ENCODE peak calls at places on chromosomes 5 and 9, in six cellular contexts. One of them, this sample, is unnamed.

GRCh38 chr5:169004551-169004950 is 296.4 kb downstream of the SLIT3 start:
- DNase-seq in fibroblast of mammary gland: no peak
- DNase-seq in BE2C: peak
- DNase-seq in Caco-2: no peak
- DNase-seq in astrocyte of the cerebellum: peak
- DNase-seq in HCT116: no peak
- DNase-seq in this sample: no peak

GRCh38 chr9:35660966-35661413 is 2.9 kb downstream of the CCDC107 start:
- DNase-seq in astrocyte of the cerebellum: no peak
- DNase-seq in fibroblast of mammary gland: peak
- DNase-seq in BE2C: no peak
- DNase-seq in Caco-2: no peak
- DNase-seq in HCT116: peak
- DNase-seq in this sample: no peak

GRCh38 chr5:171857537-171857936 is 71.9 kb downstream of the SMIM23 start:
- DNase-seq in HCT116: no peak
- DNase-seq in Caco-2: no peak
- DNase-seq in fibroblast of mammary gland: no peak
- DNase-seq in BE2C: no peak
- DNase-seq in astrocyte of the cerebellum: peak
- DNase-seq in this sample: no peak

GRCh38 chr9:35311891-35312639 is 150.3 kb downstream of the UNC13B start:
- DNase-seq in BE2C: no peak
- DNase-seq in fibroblast of mammary gland: peak
- DNase-seq in HCT116: no peak
- DNase-seq in Caco-2: no peak
- DNase-seq in astrocyte of the cerebellum: no peak
- DNase-seq in this sample: no peak

GRCh38 chr9:110604101-110604710 is 24.7 kb upstream of the SVEP1 start:
- DNase-seq in BE2C: no peak
- DNase-seq in HCT116: no peak
- DNase-seq in Caco-2: no peak
- DNase-seq in astrocyte of the cerebellum: no peak
- DNase-seq in fibroblast of mammary gland: peak
- DNase-seq in this sample: no peak

GRCh38 chr5:139783436-139783955 is 12.1 kb upstream of the PSD2 start:
- DNase-seq in Caco-2: no peak
- DNase-seq in fibroblast of mammary gland: no peak
- DNase-seq in HCT116: no peak
- DNase-seq in astrocyte of the cerebellum: no peak
- DNase-seq in BE2C: no peak
- DNase-seq in this sample: no peak

GRCh38 chr5:127203818-127204217 is 86.8 kb upstream of the MEGF10 start:
- DNase-seq in Caco-2: no peak
- DNase-seq in astrocyte of the cerebellum: peak
- DNase-seq in HCT116: peak
- DNase-seq in BE2C: no peak
- DNase-seq in fibroblast of mammary gland: peak
- DNase-seq in this sample: peak

GRCh38 chr5:1546556-1546955 is 22.8 kb upstream of the LPCAT1 start:
- DNase-seq in Caco-2: no peak
- DNase-seq in fibroblast of mammary gland: no peak
- DNase-seq in astrocyte of the cerebellum: no peak
- DNase-seq in BE2C: no peak
- DNase-seq in HCT116: no peak
- DNase-seq in this sample: no peak

GRCh38 chr9:18496586-18496985 is 22.6 kb downstream of the ADAMTSL1 start:
- DNase-seq in astrocyte of the cerebellum: no peak
- DNase-seq in Caco-2: no peak
- DNase-seq in HCT116: no peak
- DNase-seq in BE2C: no peak
- DNase-seq in fibroblast of mammary gland: no peak
- DNase-seq in this sample: no peak

GRCh38 chr5:94281402-94281801 is 337.0 kb downstream of the KIAA0825 start:
- DNase-seq in astrocyte of the cerebellum: no peak
- DNase-seq in fibroblast of mammary gland: no peak
- DNase-seq in BE2C: no peak
- DNase-seq in HCT116: no peak
- DNase-seq in Caco-2: no peak
- DNase-seq in this sample: no peak

GRCh38 chr5:132388244-132389050 is 18.9 kb downstream of the SLC22A5 start:
- DNase-seq in HCT116: no peak
- DNase-seq in fibroblast of mammary gland: peak
- DNase-seq in astrocyte of the cerebellum: peak
- DNase-seq in BE2C: no peak
- DNase-seq in Caco-2: no peak
- DNase-seq in this sample: no peak

GRCh38 chr5:158770506-158770905 is 329.2 kb downstream of the EBF1 start:
- DNase-seq in astrocyte of the cerebellum: no peak
- DNase-seq in BE2C: peak
- DNase-seq in fibroblast of mammary gland: peak
- DNase-seq in HCT116: peak
- DNase-seq in Caco-2: peak
- DNase-seq in this sample: no peak

GRCh38 chr5:35404701-35405100 is 174.4 kb upstream of the PRLR start:
- DNase-seq in fibroblast of mammary gland: no peak
- DNase-seq in Caco-2: no peak
- DNase-seq in HCT116: no peak
- DNase-seq in BE2C: no peak
- DNase-seq in astrocyte of the cerebellum: no peak
- DNase-seq in this sample: no peak

GRCh38 chr9:99824378-99825157 is 2.9 kb downstream of the NR4A3 start:
- DNase-seq in HCT116: no peak
- DNase-seq in astrocyte of the cerebellum: no peak
- DNase-seq in fibroblast of mammary gland: no peak
- DNase-seq in Caco-2: peak
- DNase-seq in BE2C: peak
- DNase-seq in this sample: no peak

GRCh38 chr5:15550502-15551115 is 50.6 kb downstream of the FBXL7 start:
- DNase-seq in Caco-2: no peak
- DNase-seq in BE2C: no peak
- DNase-seq in HCT116: no peak
- DNase-seq in fibroblast of mammary gland: peak
- DNase-seq in astrocyte of the cerebellum: peak
- DNase-seq in this sample: no peak

GRCh38 chr9:127569819-127570401 is 42.2 kb upstream of the STXBP1 start:
- DNase-seq in BE2C: no peak
- DNase-seq in fibroblast of mammary gland: no peak
- DNase-seq in Caco-2: no peak
- DNase-seq in astrocyte of the cerebellum: no peak
- DNase-seq in HCT116: no peak
- DNase-seq in this sample: no peak

GRCh38 chr9:134152022-134152448 is 12.3 kb downstream of the RNU6ATAC start:
- DNase-seq in HCT116: no peak
- DNase-seq in BE2C: no peak
- DNase-seq in astrocyte of the cerebellum: no peak
- DNase-seq in fibroblast of mammary gland: no peak
- DNase-seq in Caco-2: no peak
- DNase-seq in this sample: no peak

DNA sequence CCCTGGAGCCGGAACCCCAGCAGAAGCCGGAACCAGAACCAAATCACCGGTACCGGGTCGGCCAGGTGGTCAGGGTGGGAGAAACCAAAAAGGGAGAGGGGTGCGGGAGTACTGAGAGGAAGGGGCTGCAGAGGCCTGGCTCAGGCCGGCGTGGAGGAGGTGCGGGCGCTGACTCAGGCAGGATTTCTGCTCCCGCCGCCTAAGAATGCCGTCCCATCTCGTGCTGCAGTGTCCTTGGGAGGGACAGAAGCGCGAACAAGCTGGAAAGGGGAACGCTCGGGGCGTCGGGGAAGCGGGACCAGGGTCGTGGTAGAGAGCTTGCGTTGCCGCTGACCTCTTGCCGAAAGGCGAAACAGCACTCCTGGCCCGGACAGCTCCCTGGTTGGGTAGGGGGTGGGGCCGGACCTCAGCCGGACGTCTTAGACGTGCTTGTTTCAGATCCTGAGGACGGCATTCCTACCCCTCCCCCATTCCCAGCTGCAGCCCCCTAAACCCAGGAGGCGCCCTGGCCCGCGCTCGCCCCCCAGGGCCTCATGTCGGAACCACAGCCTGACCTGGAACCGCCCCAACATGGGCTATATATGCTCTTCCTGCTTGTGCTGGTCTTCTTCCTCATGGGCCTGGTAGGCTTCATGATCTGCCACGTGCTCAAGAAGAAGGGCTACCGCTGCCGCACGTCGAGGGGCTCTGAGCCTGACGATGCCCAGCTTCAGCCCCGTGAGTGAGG is 1.1 kb downstream of the RELL2 start:
- DNase-seq in HCT116: no peak
- DNase-seq in astrocyte of the cerebellum: no peak
- DNase-seq in fibroblast of mammary gland: peak
- DNase-seq in BE2C: peak
- DNase-seq in Caco-2: peak
- DNase-seq in this sample: no peak
- TF ChIP-seq CTCF in HCT116: peak
- TF ChIP-seq CTCF in astrocyte of the cerebellum: peak
- TF ChIP-seq CTCF in fibroblast of mammary gland: peak
- TF ChIP-seq CTCF in BE2C: peak
- TF ChIP-seq CTCF in Caco-2: peak
- TF ChIP-seq CTCF in this sample: peak

GRCh38 chr9:277595-278330 is 63.1 kb downstream of the DOCK8 start:
- DNase-seq in Caco-2: no peak
- DNase-seq in fibroblast of mammary gland: no peak
- DNase-seq in astrocyte of the cerebellum: no peak
- DNase-seq in HCT116: no peak
- DNase-seq in BE2C: no peak
- DNase-seq in this sample: no peak
- H3K4me3 ChIP-seq in Caco-2: no peak
- H3K4me3 ChIP-seq in fibroblast of mammary gland: no peak
- H3K4me3 ChIP-seq in astrocyte of the cerebellum: no peak
- H3K4me3 ChIP-seq in HCT116: no peak
- H3K4me3 ChIP-seq in BE2C: no peak
- H3K4me3 ChIP-seq in this sample: no peak

GRCh38 chr5:170338933-170339779 is 41.6 kb upstream of the LCP2 start:
- DNase-seq in astrocyte of the cerebellum: no peak
- DNase-seq in BE2C: no peak
- DNase-seq in HCT116: peak
- DNase-seq in Caco-2: no peak
- DNase-seq in fibroblast of mammary gland: no peak
- DNase-seq in this sample: no peak
- TF ChIP-seq CTCF in astrocyte of the cerebellum: no peak
- TF ChIP-seq CTCF in BE2C: no peak
- TF ChIP-seq CTCF in HCT116: peak
- TF ChIP-seq CTCF in Caco-2: peak
- TF ChIP-seq CTCF in fibroblast of mammary gland: peak
- TF ChIP-seq CTCF in this sample: peak

GRCh38 chr5:31531888-31532710 is at the start of the genes C5orf22 and DROSHA:
- DNase-seq in HCT116: peak
- DNase-seq in BE2C: peak
- DNase-seq in astrocyte of the cerebellum: peak
- DNase-seq in Caco-2: peak
- DNase-seq in fibroblast of mammary gland: peak
- DNase-seq in this sample: peak

GRCh38 chr5:31534527-31535046 is 2.5 kb downstream of the C5orf22 start:
- DNase-seq in BE2C: no peak
- DNase-seq in HCT116: no peak
- DNase-seq in Caco-2: no peak
- DNase-seq in fibroblast of mammary gland: no peak
- DNase-seq in astrocyte of the cerebellum: no peak
- DNase-seq in this sample: no peak

GRCh38 chr5:31536873-31537272 is 4.8 kb downstream of the C5orf22 start:
- DNase-seq in Caco-2: no peak
- DNase-seq in fibroblast of mammary gland: no peak
- DNase-seq in HCT116: no peak
- DNase-seq in astrocyte of the cerebellum: no peak
- DNase-seq in BE2C: no peak
- DNase-seq in this sample: no peak

GRCh38 chr5:31530541-31531265 is 1.2 kb downstream of the DROSHA start:
- DNase-seq in Caco-2: no peak
- DNase-seq in BE2C: no peak
- DNase-seq in fibroblast of mammary gland: no peak
- DNase-seq in HCT116: no peak
- DNase-seq in astrocyte of the cerebellum: no peak
- DNase-seq in this sample: no peak

DNA sequence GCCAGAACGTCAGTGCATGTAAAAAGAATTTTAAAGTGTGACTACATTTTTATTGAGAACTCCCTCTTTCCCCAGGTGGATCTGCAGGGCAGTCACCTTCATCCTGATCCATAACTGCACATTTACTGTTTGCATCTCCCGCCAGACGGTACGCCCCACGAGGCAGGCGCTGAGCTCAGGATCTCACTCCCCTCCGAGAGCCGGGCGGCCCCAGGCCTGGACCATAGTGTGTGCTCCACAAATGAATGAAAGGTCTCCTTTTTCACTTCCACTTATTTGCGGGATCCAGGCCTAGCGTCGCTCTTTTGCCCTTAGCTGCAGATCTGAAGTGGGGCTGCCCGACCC is 378 bp downstream of the DROSHA start:
- DNase-seq in Caco-2: no peak
- DNase-seq in fibroblast of mammary gland: peak
- DNase-seq in astrocyte of the cerebellum: no peak
- DNase-seq in HCT116: no peak
- DNase-seq in BE2C: peak
- DNase-seq in this sample: no peak
- H3K4me3 ChIP-seq in Caco-2: peak
- H3K4me3 ChIP-seq in fibroblast of mammary gland: peak
- H3K4me3 ChIP-seq in astrocyte of the cerebellum: peak
- H3K4me3 ChIP-seq in HCT116: peak
- H3K4me3 ChIP-seq in BE2C: peak
- H3K4me3 ChIP-seq in this sample: peak

DNA sequence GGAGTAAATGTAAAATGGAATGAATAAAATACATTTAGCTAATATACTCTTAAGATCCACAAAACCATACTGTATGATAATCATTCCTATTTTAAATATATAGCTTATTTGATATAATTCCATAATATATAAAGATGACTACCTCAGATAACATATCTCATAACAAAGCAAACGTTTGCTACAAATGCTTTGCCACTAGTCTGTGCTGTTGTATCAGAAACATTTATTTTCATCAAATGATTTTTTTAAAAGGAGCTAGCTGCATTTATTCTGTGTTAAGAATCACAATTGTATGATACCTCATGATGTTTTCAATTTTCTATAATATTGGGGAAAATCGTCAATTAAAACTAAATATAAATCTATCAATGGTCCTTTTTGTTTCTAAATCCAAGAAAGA is 567.2 kb downstream of the PTPRD start:
- DNase-seq in BE2C: no peak
- DNase-seq in astrocyte of the cerebellum: peak
- DNase-seq in Caco-2: no peak
- DNase-seq in HCT116: no peak
- DNase-seq in fibroblast of mammary gland: peak
- DNase-seq in this sample: no peak
- TF ChIP-seq CTCF in BE2C: no peak
- TF ChIP-seq CTCF in astrocyte of the cerebellum: peak
- TF ChIP-seq CTCF in Caco-2: no peak
- TF ChIP-seq CTCF in HCT116: no peak
- TF ChIP-seq CTCF in fibroblast of mammary gland: peak
- TF ChIP-seq CTCF in this sample: peak